ENCODE peak calls at places on chromosomes 5 and 9, in eight cellular contexts. P, W, Y, S, O, F, N and J are unnamed samples.

GRCh38 chr5:74256947-74257573 is 383.5 kb downstream of the ENC1 start:
- DNase-seq in P (no peak), W (no peak), Y (no peak), S (no peak), O (no peak), F (no peak), N (no peak), J (no peak)

GRCh38 chr9:120350596-120350995 is 229.4 kb downstream of the CDK5RAP2 start:
- DNase-seq in P (no peak), W (no peak), Y (no peak), S (no peak), O (no peak), F (no peak), N (no peak), J (no peak)

GRCh38 chr5:91318727-91319126 is 64.4 kb downstream of the ARRDC3 start:
- DNase-seq in P (no peak), W (peak), Y (no peak), S (no peak), O (no peak), F (no peak), N (no peak), J (peak)

GRCh38 chr9:104987743-104988142 is 59.8 kb upstream of the ABCA1 start:
- DNase-seq in P (no peak), W (no peak), Y (peak), S (no peak), O (no peak), F (no peak), N (peak), J (no peak)

GRCh38 chr9:112462855-112463254 is 23.8 kb upstream of the KIAA1958 start:
- DNase-seq in P (no peak), W (no peak), Y (no peak), S (no peak), O (no peak), F (no peak), N (no peak), J (no peak)

GRCh38 chr5:68115584-68115983 is 100.0 kb upstream of the PIK3R1 start:
- DNase-seq in P (no peak), W (no peak), Y (no peak), S (no peak), O (no peak), F (no peak), N (no peak), J (no peak)

GRCh38 chr5:54761213-54761701 is 224.1 kb downstream of the ESM1 start:
- DNase-seq in P (peak), W (no peak), Y (no peak), S (no peak), O (no peak), F (peak), N (no peak), J (no peak)

GRCh38 chr9:135515083-135515511 is 6.1 kb upstream of the LCN1 start:
- DNase-seq in P (no peak), W (no peak), Y (no peak), S (no peak), O (no peak), F (no peak), N (no peak), J (no peak)

GRCh38 chr5:155263381-155263780 is 249.8 kb downstream of the KIF4B start:
- DNase-seq in P (no peak), W (no peak), Y (no peak), S (no peak), O (no peak), F (no peak), N (no peak), J (no peak)

GRCh38 chr9:35757527-35758275 is 3.6 kb upstream of the MSMP start:
- DNase-seq in P (no peak), W (no peak), Y (no peak), S (no peak), O (no peak), F (no peak), N (no peak), J (no peak)

GRCh38 chr9:94729199-94729598 is 2.7 kb downstream of the AOPEP start:
- DNase-seq in P (no peak), W (no peak), Y (no peak), S (no peak), O (no peak), F (no peak), N (no peak), J (no peak)

GRCh38 chr5:148750614-148751013 is 75.8 kb upstream of the ADRB2 start:
- DNase-seq in P (no peak), W (no peak), Y (no peak), S (no peak), O (no peak), F (no peak), N (no peak), J (no peak)

GRCh38 chr5:28473531-28474107 is 1435.2 kb upstream of the CDH9 start:
- DNase-seq in P (no peak), W (no peak), Y (peak), S (no peak), O (no peak), F (no peak), N (peak), J (no peak)

GRCh38 chr9:130607640-130608420 is 28.5 kb downstream of the FUBP3 start:
- DNase-seq in P (peak), W (no peak), Y (no peak), S (no peak), O (no peak), F (no peak), N (no peak), J (no peak)

GRCh38 chr5:53478411-53479044 is 1.9 kb upstream of the FST start:
- DNase-seq in P (peak), W (peak), Y (peak), S (peak), O (peak), F (peak), N (peak), J (no peak)

GRCh38 chr5:146519554-146519953 is 3.6 kb upstream of the GPR151 start:
- DNase-seq in P (no peak), W (no peak), Y (no peak), S (no peak), O (no peak), F (no peak), N (no peak), J (no peak)

GRCh38 chr5:97629281-97629680 is 446.2 kb upstream of the RIOK2 start:
- DNase-seq in P (peak), W (no peak), Y (no peak), S (no peak), O (no peak), F (peak), N (no peak), J (no peak)

GRCh38 chr9:77896269-77897245 is 135.1 kb downstream of the GNAQ start:
- DNase-seq in P (no peak), W (no peak), Y (no peak), S (peak), O (no peak), F (no peak), N (peak), J (no peak)

GRCh38 chr9:107487521-107488399 is 1.8 kb downstream of the KLF4 start:
- DNase-seq in P (no peak), W (no peak), Y (peak), S (no peak), O (no peak), F (no peak), N (no peak), J (no peak)

GRCh38 chr9:136015656-136016055 is 54.5 kb upstream of the UBAC1 start:
- DNase-seq in P (no peak), W (peak), Y (no peak), S (no peak), O (no peak), F (no peak), N (no peak), J (no peak)

GRCh38 chr5:173762930-173763329 is 125.2 kb upstream of the CPEB4 start:
- DNase-seq in P (no peak), W (no peak), Y (no peak), S (no peak), O (no peak), F (no peak), N (peak), J (no peak)

GRCh38 chr5:134446938-134447337 is 35.3 kb upstream of the CDKN2AIPNL start:
- DNase-seq in P (no peak), W (no peak), Y (no peak), S (no peak), O (no peak), F (no peak), N (peak), J (no peak)

GRCh38 chr5:160020266-160020770 is 11.4 kb downstream of the TTC1 start:
- DNase-seq in P (peak), W (no peak), Y (no peak), S (no peak), O (no peak), F (no peak), N (no peak), J (no peak)

GRCh38 chr5:154418344-154418820 is 27.4 kb upstream of the SAP30L start:
- DNase-seq in P (no peak), W (no peak), Y (no peak), S (no peak), O (no peak), F (no peak), N (no peak), J (no peak)

GRCh38 chr9:115635680-115636383 is 517.8 kb upstream of the PAPPA start:
- DNase-seq in P (no peak), W (no peak), Y (no peak), S (no peak), O (no peak), F (no peak), N (no peak), J (no peak)

GRCh38 chr5:96699186-96699820 is 37.1 kb downstream of the CAST start:
- DNase-seq in P (peak), W (no peak), Y (no peak), S (no peak), O (no peak), F (peak), N (no peak), J (no peak)

GRCh38 chr9:3962467-3962866 is 337.4 kb downstream of the GLIS3 start:
- DNase-seq in P (peak), W (no peak), Y (no peak), S (no peak), O (no peak), F (peak), N (no peak), J (no peak)

GRCh38 chr9:111975709-111976108 is 79.1 kb downstream of the UGCG start:
- DNase-seq in P (no peak), W (peak), Y (peak), S (no peak), O (no peak), F (no peak), N (peak), J (no peak)

GRCh38 chr9:96021616-96022444 is 146.3 kb downstream of the ERCC6L2 start:
- DNase-seq in P (no peak), W (peak), Y (no peak), S (no peak), O (no peak), F (no peak), N (no peak), J (no peak)